ENCODE peak calls at places on chromosomes 7 and 10, in four cellular contexts. One of them, this sample, is unnamed.
A peak's percentile ranks its signal among the peaks of the same experiment; 100 is the strongest.

GRCh38 chr7:30594055-30594539 is 581 bp upstream of the GARS1 start:
- DNase-seq in uterus: peak; percentile 29
- DNase-seq in A549: peak; percentile 76
- DNase-seq in endothelial cell of umbilical vein: no peak
- DNase-seq in this sample: peak; percentile 45

GRCh38 chr10:101367569-101368453 is 13.8 kb downstream of the BTRC start:
- DNase-seq in endothelial cell of umbilical vein: peak; percentile 90
- DNase-seq in uterus: no peak
- DNase-seq in A549: peak; percentile 71
- DNase-seq in this sample: no peak

GRCh38 chr10:23656735-23657134 is 217.9 kb downstream of the OTUD1 start:
- DNase-seq in uterus: no peak
- DNase-seq in A549: no peak
- DNase-seq in endothelial cell of umbilical vein: no peak
- DNase-seq in this sample: no peak

GRCh38 chr7:100588438-100588837 is 2.3 kb downstream of the FBXO24 start:
- DNase-seq in endothelial cell of umbilical vein: peak; percentile 41
- DNase-seq in uterus: no peak
- DNase-seq in A549: peak; percentile 45
- DNase-seq in this sample: no peak

GRCh38 chr7:1124164-1124563 is 35.8 kb downstream of the ZFAND2A start:
- DNase-seq in uterus: no peak
- DNase-seq in A549: no peak
- DNase-seq in endothelial cell of umbilical vein: no peak
- DNase-seq in this sample: no peak

GRCh38 chr10:112280205-112280921 is 2.8 kb upstream of the TECTB start:
- DNase-seq in A549: no peak
- DNase-seq in uterus: no peak
- DNase-seq in endothelial cell of umbilical vein: no peak
- DNase-seq in this sample: no peak

GRCh38 chr7:2607122-2607912 is 24.5 kb upstream of the TTYH3 start:
- DNase-seq in A549: no peak
- DNase-seq in endothelial cell of umbilical vein: peak; percentile 42
- DNase-seq in uterus: peak; percentile 73
- DNase-seq in this sample: no peak

GRCh38 chr7:36707922-36708321 is 16.4 kb downstream of the AOAH start:
- DNase-seq in A549: no peak
- DNase-seq in uterus: no peak
- DNase-seq in endothelial cell of umbilical vein: no peak
- DNase-seq in this sample: no peak

GRCh38 chr7:100221767-100222444 is 2.2 kb downstream of the PVRIG start:
- DNase-seq in uterus: no peak
- DNase-seq in endothelial cell of umbilical vein: no peak
- DNase-seq in A549: no peak
- DNase-seq in this sample: no peak

GRCh38 chr10:22723343-22723779 is 9.0 kb upstream of the PIP4K2A start:
- DNase-seq in A549: no peak
- DNase-seq in uterus: no peak
- DNase-seq in endothelial cell of umbilical vein: no peak
- DNase-seq in this sample: no peak

GRCh38 chr7:99720370-99721128 is 14.4 kb downstream of the CYP3A7 start:
- DNase-seq in uterus: no peak
- DNase-seq in A549: no peak
- DNase-seq in endothelial cell of umbilical vein: no peak
- DNase-seq in this sample: no peak

GRCh38 chr10:80537705-80538480 is at the start of gene SH2D4B:
- DNase-seq in uterus: no peak
- DNase-seq in A549: no peak
- DNase-seq in endothelial cell of umbilical vein: no peak
- DNase-seq in this sample: peak; percentile 43

GRCh38 chr10:70827358-70827757 is 11.6 kb downstream of the SGPL1 start:
- DNase-seq in uterus: no peak
- DNase-seq in A549: no peak
- DNase-seq in endothelial cell of umbilical vein: no peak
- DNase-seq in this sample: no peak

GRCh38 chr7:23349484-23350157 is 50.5 kb downstream of the MALSU1 start:
- DNase-seq in uterus: no peak
- DNase-seq in A549: no peak
- DNase-seq in endothelial cell of umbilical vein: peak; percentile 88
- DNase-seq in this sample: no peak

GRCh38 chr7:123798527-123799188 is 46.3 kb upstream of the HYAL4 start:
- DNase-seq in uterus: no peak
- DNase-seq in endothelial cell of umbilical vein: peak; percentile 1
- DNase-seq in A549: no peak
- DNase-seq in this sample: no peak

GRCh38 chr7:151063212-151063561 is 3.8 kb downstream of the SLC4A2 start:
- DNase-seq in uterus: peak; percentile 75
- DNase-seq in endothelial cell of umbilical vein: no peak
- DNase-seq in A549: peak; percentile 51
- DNase-seq in this sample: peak; percentile 80

GRCh38 chr7:95536656-95537311 is 51.0 kb downstream of the ASB4 start:
- DNase-seq in uterus: no peak
- DNase-seq in A549: no peak
- DNase-seq in endothelial cell of umbilical vein: no peak
- DNase-seq in this sample: no peak

GRCh38 chr10:63591600-63592379 is 70.6 kb downstream of the REEP3 start:
- DNase-seq in A549: no peak
- DNase-seq in uterus: no peak
- DNase-seq in endothelial cell of umbilical vein: no peak
- DNase-seq in this sample: no peak

GRCh38 chr7:1735262-1735661 is 65.2 kb downstream of the ELFN1 start:
- DNase-seq in uterus: no peak
- DNase-seq in endothelial cell of umbilical vein: no peak
- DNase-seq in A549: no peak
- DNase-seq in this sample: no peak

GRCh38 chr10:63487990-63488389 is 22.2 kb upstream of the JMJD1C start:
- DNase-seq in endothelial cell of umbilical vein: no peak
- DNase-seq in A549: no peak
- DNase-seq in uterus: no peak
- DNase-seq in this sample: no peak

GRCh38 chr10:69896601-69897000 is 94.9 kb downstream of the COL13A1 start:
- DNase-seq in A549: no peak
- DNase-seq in endothelial cell of umbilical vein: no peak
- DNase-seq in uterus: no peak
- DNase-seq in this sample: no peak

GRCh38 chr10:27240891-27241639 is 468 bp upstream of the ACBD5 start:
- DNase-seq in uterus: no peak
- DNase-seq in endothelial cell of umbilical vein: peak; percentile 38
- DNase-seq in A549: peak; percentile 46
- DNase-seq in this sample: peak; percentile 44

GRCh38 chr7:19957664-19958063 is 184.2 kb upstream of the TMEM196 start:
- DNase-seq in A549: peak; percentile 12
- DNase-seq in uterus: no peak
- DNase-seq in endothelial cell of umbilical vein: no peak
- DNase-seq in this sample: no peak

GRCh38 chr7:12315049-12315448 is 88.6 kb downstream of the VWDE start:
- DNase-seq in A549: no peak
- DNase-seq in endothelial cell of umbilical vein: no peak
- DNase-seq in uterus: no peak
- DNase-seq in this sample: no peak

GRCh38 chr10:2985729-2986232 is 81.6 kb upstream of the PFKP start:
- DNase-seq in endothelial cell of umbilical vein: peak; percentile 65
- DNase-seq in A549: peak; percentile 53
- DNase-seq in uterus: no peak
- DNase-seq in this sample: no peak

GRCh38 chr10:32379314-32379949 is 32.5 kb upstream of the EPC1 start:
- DNase-seq in endothelial cell of umbilical vein: peak; percentile 71
- DNase-seq in uterus: no peak
- DNase-seq in A549: peak; percentile 66
- DNase-seq in this sample: no peak

GRCh38 chr7:45923290-45923689 is 2.2 kb upstream of the IGFBP3 start:
- DNase-seq in uterus: peak; percentile 83
- DNase-seq in A549: peak; percentile 81
- DNase-seq in endothelial cell of umbilical vein: peak; percentile 73
- DNase-seq in this sample: peak; percentile 68

GRCh38 chr10:97596101-97597055 is 6.9 kb downstream of the C10orf62 start:
- DNase-seq in uterus: peak; percentile 82
- DNase-seq in A549: peak; percentile 73
- DNase-seq in endothelial cell of umbilical vein: peak; percentile 98
- DNase-seq in this sample: peak; percentile 90

GRCh38 chr7:36316319-36316718 is 73.3 kb upstream of the ANLN start:
- DNase-seq in uterus: no peak
- DNase-seq in A549: no peak
- DNase-seq in endothelial cell of umbilical vein: no peak
- DNase-seq in this sample: no peak

GRCh38 chr7:1669954-1670893 is at the start of gene ELFN1:
- DNase-seq in uterus: peak; percentile 11
- DNase-seq in endothelial cell of umbilical vein: no peak
- DNase-seq in A549: peak; percentile 51
- DNase-seq in this sample: peak; percentile 6

GRCh38 chr10:119339099-119339498 is 131.7 kb downstream of the GRK5 start:
- DNase-seq in uterus: no peak
- DNase-seq in endothelial cell of umbilical vein: no peak
- DNase-seq in A549: no peak
- DNase-seq in this sample: no peak

GRCh38 chr10:108788891-108789290 is 1134.4 kb downstream of the XPNPEP1 start:
- DNase-seq in uterus: no peak
- DNase-seq in endothelial cell of umbilical vein: no peak
- DNase-seq in A549: no peak
- DNase-seq in this sample: no peak

GRCh38 chr10:59237775-59238174 is 61.3 kb downstream of the PHYHIPL start:
- DNase-seq in uterus: no peak
- DNase-seq in A549: no peak
- DNase-seq in endothelial cell of umbilical vein: no peak
- DNase-seq in this sample: no peak

GRCh38 chr10:95275726-95276366 is 15.0 kb downstream of the PDLIM1 start:
- DNase-seq in A549: no peak
- DNase-seq in endothelial cell of umbilical vein: peak; percentile 50
- DNase-seq in uterus: no peak
- DNase-seq in this sample: no peak

GRCh38 chr10:124114696-124115095 is 21.3 kb upstream of the CHST15 start:
- DNase-seq in uterus: no peak
- DNase-seq in A549: no peak
- DNase-seq in endothelial cell of umbilical vein: no peak
- DNase-seq in this sample: no peak

GRCh38 chr7:138556771-138557484 is 96.9 kb downstream of the TRIM24 start:
- DNase-seq in uterus: no peak
- DNase-seq in A549: no peak
- DNase-seq in endothelial cell of umbilical vein: no peak
- DNase-seq in this sample: no peak
- H3K4me3 ChIP-seq in uterus: no peak overlapping the region
- H3K4me3 ChIP-seq in A549: no peak overlapping the region
- H3K4me3 ChIP-seq in endothelial cell of umbilical vein: no peak overlapping the region
- H3K4me3 ChIP-seq in this sample: no peak overlapping the region

DNA sequence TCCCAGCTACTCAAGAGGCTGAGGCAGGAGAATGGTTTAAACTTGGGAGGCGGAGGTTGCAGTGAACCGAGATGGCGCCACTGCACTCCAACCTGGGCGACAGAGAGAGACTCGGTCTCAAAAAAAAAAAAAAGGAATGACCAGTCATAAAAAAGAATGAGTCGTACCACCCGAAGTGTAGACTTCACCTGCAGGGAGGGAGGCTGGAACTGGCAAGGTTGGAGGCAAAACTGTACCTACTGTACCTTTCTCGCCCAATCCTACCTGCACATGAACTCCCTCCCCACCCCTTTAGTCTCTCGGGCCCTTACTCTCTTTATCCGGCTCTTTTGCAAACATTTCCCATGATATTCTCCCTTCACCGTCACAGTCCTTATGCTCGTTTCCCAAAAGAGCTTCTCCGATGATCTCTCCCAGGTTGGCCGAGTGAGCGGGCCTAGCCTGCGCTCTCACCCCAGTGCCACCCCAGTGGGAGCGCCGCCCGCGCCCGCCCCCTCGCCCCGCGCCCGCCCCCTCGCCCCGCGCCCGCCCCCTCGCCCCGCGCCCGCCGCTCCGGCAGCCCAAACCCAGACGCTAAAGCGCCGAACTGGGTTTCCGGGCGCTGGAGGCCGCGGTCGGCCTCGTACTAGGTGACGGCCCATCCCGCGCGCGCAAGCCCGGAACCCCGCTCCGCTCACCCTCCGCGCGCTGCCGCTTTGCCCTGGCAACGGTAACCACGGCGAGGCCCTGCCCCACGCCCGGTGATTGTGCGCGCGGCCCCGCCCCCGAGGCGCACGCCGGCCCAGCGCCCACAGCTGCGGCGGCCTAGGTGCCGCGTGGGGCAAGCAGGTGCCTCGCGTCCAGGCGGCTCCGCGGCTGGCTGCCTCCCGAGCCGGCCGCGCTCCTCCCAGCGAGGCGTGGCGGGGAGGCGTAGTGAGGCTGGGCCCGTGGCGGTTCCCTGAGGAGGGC is at the start of gene SMKR1:
- DNase-seq in A549: peak; percentile 73
- DNase-seq in endothelial cell of umbilical vein: peak; percentile 43
- DNase-seq in uterus: peak; percentile 42
- DNase-seq in this sample: peak; percentile 88
- TF ChIP-seq POLR2A in A549: peak; percentile 95
- TF ChIP-seq POLR2A in endothelial cell of umbilical vein: no peak
- TF ChIP-seq POLR2A in uterus: no peak
- TF ChIP-seq POLR2A in this sample: peak; percentile 32

DNA sequence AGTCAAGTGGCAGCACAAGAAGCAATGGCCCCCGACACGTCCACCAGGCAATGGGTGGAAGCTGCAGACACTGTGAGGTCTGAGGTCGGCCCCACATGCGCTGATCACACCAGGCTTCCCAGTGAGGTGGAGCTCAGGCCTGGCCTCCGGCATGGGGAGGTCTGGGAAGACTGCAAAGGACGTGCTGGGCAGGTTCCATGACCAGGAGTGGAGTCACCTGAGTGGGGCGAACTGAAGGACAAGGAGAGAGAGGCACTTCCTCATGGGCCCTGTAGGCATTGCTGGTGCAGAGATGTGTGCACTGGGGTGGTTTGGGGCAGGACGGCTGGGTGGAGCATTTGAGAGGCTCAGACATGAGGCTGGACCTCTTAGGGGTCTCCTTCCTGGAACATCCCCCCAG is 35.1 kb downstream of the C10orf120 start:
- DNase-seq in uterus: no peak
- DNase-seq in A549: no peak
- DNase-seq in endothelial cell of umbilical vein: no peak
- DNase-seq in this sample: no peak
- H3K4me3 ChIP-seq in uterus: no peak overlapping the region
- H3K4me3 ChIP-seq in A549: no peak overlapping the region
- H3K4me3 ChIP-seq in endothelial cell of umbilical vein: no peak overlapping the region
- H3K4me3 ChIP-seq in this sample: no peak overlapping the region

DNA sequence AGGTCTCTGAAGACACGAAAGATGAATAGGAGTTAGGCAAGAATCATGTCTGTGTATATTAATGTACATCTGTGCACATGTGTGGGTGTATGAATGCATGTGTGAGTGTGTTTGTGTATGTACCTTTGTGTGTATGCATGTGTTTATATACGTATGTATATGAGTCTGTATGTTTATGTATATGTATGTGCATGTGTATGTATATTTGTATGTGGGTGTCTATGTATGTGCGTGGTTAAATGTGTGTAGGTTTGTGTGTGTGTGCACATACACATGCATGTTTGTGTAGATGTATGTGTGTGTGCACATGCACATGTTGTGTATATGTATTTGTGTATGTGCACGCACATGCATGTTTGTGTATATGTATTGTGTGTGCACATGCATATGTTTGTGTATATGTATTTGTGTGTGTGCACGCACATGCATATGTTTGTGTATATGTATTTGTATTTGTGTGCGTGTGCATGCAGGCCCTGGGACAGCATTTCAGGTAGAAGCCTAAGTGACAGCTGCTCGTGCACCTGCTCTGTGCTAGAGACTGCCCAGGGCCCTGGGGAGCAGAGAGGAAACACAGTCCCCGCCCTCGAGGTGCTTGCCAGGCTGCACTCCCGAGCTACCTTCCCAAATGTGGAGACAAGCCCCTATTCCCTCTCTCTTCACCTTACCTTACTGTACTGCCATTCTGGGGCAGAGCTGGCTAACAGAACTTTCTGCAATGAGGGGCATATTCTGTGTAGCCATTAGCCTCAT is 12.1 kb downstream of the PNLIPRP1 start:
- DNase-seq in A549: no peak
- DNase-seq in endothelial cell of umbilical vein: no peak
- DNase-seq in uterus: no peak
- DNase-seq in this sample: no peak
- TF ChIP-seq POLR2A in A549: no peak
- TF ChIP-seq POLR2A in endothelial cell of umbilical vein: no peak
- TF ChIP-seq POLR2A in uterus: no peak
- TF ChIP-seq POLR2A in this sample: no peak

This sample was measured in adrenal gland.